ENCODE peak calls at places on chromosomes 2 and 18, in five cellular contexts. L is right cardiac atrium, G is PC-3, E is hippocampal formation, Q is endothelial cell. B is an unnamed sample.

GRCh38 chr18:36485772-36486171 is 188.3 kb downstream of the FHOD3 start:
- DNase-seq in E (no peak), L (no peak), Q (no peak), G (peak; percentile 32), B (peak; percentile 72)

GRCh38 chr2:173831312-173832229 is 133.6 kb downstream of the SP3 start:
- DNase-seq in L (peak; percentile 81), Q (no peak), G (no peak), E (no peak), B (peak; percentile 11)

GRCh38 chr18:48321586-48321985 is 87.6 kb downstream of the ZBTB7C start:
- DNase-seq in G (no peak), E (no peak), Q (no peak), L (no peak), B (no peak)

GRCh38 chr18:61738488-61738887 is 154.3 kb downstream of the RNF152 start:
- DNase-seq in G (peak; percentile 9), L (no peak), Q (no peak), E (no peak), B (peak; percentile 46)

GRCh38 chr18:58807766-58808165 is 56.9 kb upstream of the ZNF532 start:
- DNase-seq in L (no peak), Q (no peak), E (no peak), G (no peak), B (no peak)

GRCh38 chr2:74602553-74603281 is 45.4 kb downstream of the M1AP start:
- DNase-seq in G (peak; percentile 69), L (no peak), E (no peak), Q (no peak), B (peak; percentile 64)

GRCh38 chr2:42878581-42878980 is 86.2 kb upstream of the HAAO start:
- DNase-seq in Q (no peak), G (no peak), L (no peak), E (no peak), B (peak; percentile 33)

GRCh38 chr2:15869396-15869795 is 71.0 kb upstream of the MYCN start:
- DNase-seq in Q (no peak), L (no peak), E (no peak), G (no peak), B (no peak)

GRCh38 chr2:207163815-207164747 is 1.7 kb downstream of the KLF7 start:
- DNase-seq in E (peak; percentile 85), L (peak; percentile 86), Q (peak; percentile 34), G (peak; percentile 54), B (peak; percentile 87)

GRCh38 chr2:61419570-61419969 is 51.3 kb downstream of the USP34 start:
- DNase-seq in G (no peak), Q (no peak), L (no peak), E (no peak), B (no peak)

GRCh38 chr2:239830066-239830717 is 194.9 kb downstream of the NDUFA10 start:
- DNase-seq in Q (no peak), E (no peak), L (no peak), G (peak; percentile 19), B (peak; percentile 6)

GRCh38 chr18:70322928-70323327 is 34.1 kb downstream of the SOCS6 start:
- DNase-seq in L (no peak), E (peak; percentile 14), G (peak; percentile 31), Q (no peak), B (peak; percentile 91)

GRCh38 chr2:62642429-62643099 is 62.9 kb upstream of the EHBP1 start:
- DNase-seq in G (no peak), Q (no peak), L (no peak), E (no peak), B (no peak)

GRCh38 chr18:79629249-79629558 is 50.4 kb upstream of the CTDP1 start:
- DNase-seq in Q (no peak), G (no peak), E (no peak), L (no peak), B (no peak)

GRCh38 chr2:17422066-17422465 is 96.2 kb downstream of the RAD51AP2 start:
- DNase-seq in L (no peak), E (no peak), G (no peak), Q (no peak), B (peak; percentile 79)

GRCh38 chr2:239947361-239948045 is 77.6 kb downstream of the NDUFA10 start:
- DNase-seq in L (peak; percentile 44), G (no peak), E (peak; percentile 61), Q (no peak), B (no peak)

GRCh38 chr2:54669677-54670484 is 53.6 kb upstream of the EML6 start:
- DNase-seq in Q (no peak), E (peak; percentile 33), L (no peak), G (peak; percentile 55), B (no peak)

GRCh38 chr2:127796389-127796788 is 14.6 kb downstream of the WDR33 start:
- DNase-seq in E (no peak), Q (no peak), L (no peak), G (no peak), B (no peak)

GRCh38 chr18:8380006-8380405 is 229.2 kb upstream of the RAB12 start:
- DNase-seq in E (no peak), Q (no peak), G (no peak), L (no peak), B (no peak)

GRCh38 chr18:11511434-11512095 is 97.8 kb upstream of the SLC35G4 start:
- DNase-seq in E (no peak), L (no peak), G (no peak), Q (no peak), B (no peak)

GRCh38 chr2:235504459-235505200 is 10.8 kb downstream of the AGAP1 start:
- DNase-seq in L (peak; percentile 53), Q (no peak), E (peak; percentile 32), G (no peak), B (no peak)

GRCh38 chr2:28557389-28558119 is 61.7 kb downstream of the PLB1 start:
- DNase-seq in Q (no peak), G (no peak), E (no peak), L (no peak), B (no peak)

GRCh38 chr2:120287183-120288015 is 34.7 kb downstream of the RALB start:
- DNase-seq in Q (no peak), G (peak; percentile 91), E (no peak), L (no peak), B (peak; percentile 98)

GRCh38 chr2:176669398-176670174 is 400.3 kb downstream of the MTX2 start:
- DNase-seq in Q (no peak), L (no peak), G (no peak), E (no peak), B (peak; percentile 39)

GRCh38 chr2:60481257-60481656 is 72.2 kb downstream of the BCL11A start:
- DNase-seq in L (no peak), Q (no peak), G (no peak), E (no peak), B (no peak)

GRCh38 chr2:68860111-68860510 is 11.1 kb downstream of the BMP10 start:
- DNase-seq in G (no peak), L (no peak), Q (no peak), E (no peak), B (no peak)

GRCh38 chr2:44817673-44818335 is 123.7 kb upstream of the SIX3 start:
- DNase-seq in G (no peak), Q (no peak), E (no peak), L (no peak), B (no peak)

GRCh38 chr18:76445275-76445674 is 49.8 kb downstream of the ZNF516 start:
- DNase-seq in G (peak; percentile 74), Q (no peak), E (no peak), L (no peak), B (peak; percentile 74)

GRCh38 chr18:28571929-28572328 is 395.0 kb upstream of the CDH2 start:
- DNase-seq in G (no peak), E (no peak), L (no peak), Q (no peak), B (no peak)

GRCh38 chr2:236941106-236941505 is 144.6 kb upstream of the COPS8 start:
- DNase-seq in G (no peak), L (no peak), Q (no peak), E (no peak), B (no peak)

GRCh38 chr18:45755936-45756335 is 32.0 kb downstream of the SLC14A1 start:
- DNase-seq in Q (no peak), E (no peak), L (no peak), G (peak; percentile 54), B (peak; percentile 70)

GRCh38 chr18:9082763-9083510 is 19.6 kb upstream of the NDUFV2 start:
- DNase-seq in E (no peak), G (no peak), Q (no peak), L (no peak), B (no peak)

GRCh38 chr2:85772019-85772745 is 18.4 kb downstream of the ATOH8 start:
- DNase-seq in L (peak; percentile 100), G (peak; percentile 97), E (peak; percentile 99), Q (no peak), B (peak; percentile 98)